ENCODE peak calls at places on chromosomes 16 and 17, in ten cellular contexts. One of them, this sample, is unnamed.

GRCh38 chr17:40306395-40306794 is 2.6 kb upstream of the RARA start:
- DNase-seq in ACHN: no peak
- DNase-seq in hypothalamus: no peak
- DNase-seq in neural crest cell: no peak
- DNase-seq in NCI-H69: no peak
- DNase-seq in naive B cell: no peak
- DNase-seq in skeletal muscle cell: no peak
- DNase-seq in hepatocyte: no peak
- DNase-seq in GDM1: no peak
- DNase-seq in pancreas: no peak
- DNase-seq in this sample: no peak

GRCh38 chr17:64531955-64532371 is 25.2 kb downstream of the CEP95 start:
- DNase-seq in ACHN: no peak
- DNase-seq in hypothalamus: no peak
- DNase-seq in neural crest cell: no peak
- DNase-seq in NCI-H69: no peak
- DNase-seq in naive B cell: no peak
- DNase-seq in skeletal muscle cell: no peak
- DNase-seq in hepatocyte: no peak
- DNase-seq in GDM1: no peak
- DNase-seq in pancreas: no peak
- DNase-seq in this sample: no peak

GRCh38 chr17:417691-418420 is 65.2 kb upstream of the RPH3AL start:
- DNase-seq in ACHN: no peak
- DNase-seq in hypothalamus: no peak
- DNase-seq in neural crest cell: no peak
- DNase-seq in NCI-H69: no peak
- DNase-seq in naive B cell: no peak
- DNase-seq in skeletal muscle cell: no peak
- DNase-seq in hepatocyte: no peak
- DNase-seq in GDM1: no peak
- DNase-seq in pancreas: no peak
- DNase-seq in this sample: no peak

GRCh38 chr17:80816241-80817103 is 175.2 kb upstream of the CHMP6 start:
- DNase-seq in ACHN: no peak
- DNase-seq in hypothalamus: no peak
- DNase-seq in neural crest cell: no peak
- DNase-seq in NCI-H69: no peak
- DNase-seq in naive B cell: no peak
- DNase-seq in skeletal muscle cell: no peak
- DNase-seq in hepatocyte: no peak
- DNase-seq in GDM1: no peak
- DNase-seq in pancreas: peak
- DNase-seq in this sample: no peak

GRCh38 chr16:9256196-9256595 is 164.8 kb downstream of the HAPSTR1 start:
- DNase-seq in ACHN: peak
- DNase-seq in hypothalamus: no peak
- DNase-seq in neural crest cell: peak
- DNase-seq in NCI-H69: peak
- DNase-seq in naive B cell: no peak
- DNase-seq in skeletal muscle cell: no peak
- DNase-seq in hepatocyte: peak
- DNase-seq in GDM1: peak
- DNase-seq in pancreas: peak
- DNase-seq in this sample: peak

GRCh38 chr17:82212331-82213250 is at the start of gene CCDC57:
- DNase-seq in ACHN: peak
- DNase-seq in hypothalamus: peak
- DNase-seq in neural crest cell: peak
- DNase-seq in NCI-H69: peak
- DNase-seq in naive B cell: peak
- DNase-seq in skeletal muscle cell: no peak
- DNase-seq in hepatocyte: peak
- DNase-seq in GDM1: peak
- DNase-seq in pancreas: peak
- DNase-seq in this sample: peak

GRCh38 chr16:69348222-69348621 is 3.4 kb downstream of the TMED6 start:
- DNase-seq in ACHN: no peak
- DNase-seq in hypothalamus: no peak
- DNase-seq in neural crest cell: no peak
- DNase-seq in NCI-H69: peak
- DNase-seq in naive B cell: no peak
- DNase-seq in skeletal muscle cell: no peak
- DNase-seq in hepatocyte: no peak
- DNase-seq in GDM1: no peak
- DNase-seq in pancreas: no peak
- DNase-seq in this sample: no peak

GRCh38 chr16:14211856-14212543 is 140.9 kb downstream of the MRTFB start:
- DNase-seq in ACHN: no peak
- DNase-seq in hypothalamus: no peak
- DNase-seq in neural crest cell: no peak
- DNase-seq in NCI-H69: no peak
- DNase-seq in naive B cell: no peak
- DNase-seq in skeletal muscle cell: no peak
- DNase-seq in hepatocyte: no peak
- DNase-seq in GDM1: no peak
- DNase-seq in pancreas: no peak
- DNase-seq in this sample: no peak

This sample was measured in GM10248.